ENCODE peak calls at places on chromosomes 1 and 21, in nine cellular contexts. One of them, this sample, is unnamed.

GRCh38 chr1:206447792-206448191 is 22.5 kb upstream of the IKBKE start:
- DNase-seq in astrocyte of the cerebellum: no peak
- DNase-seq in NCI-H1092: no peak
- DNase-seq in A172: peak; percentile 36
- DNase-seq in amniotic stem cell: no peak
- DNase-seq in NCI-H460: no peak
- DNase-seq in EH: no peak
- DNase-seq in AG08396: no peak
- DNase-seq in DMS153: no peak
- DNase-seq in this sample: no peak

GRCh38 chr1:41379741-41380130 is 18.5 kb downstream of the FOXO6 start:
- DNase-seq in astrocyte of the cerebellum: no peak
- DNase-seq in NCI-H1092: peak; percentile 39
- DNase-seq in A172: no peak
- DNase-seq in amniotic stem cell: no peak
- DNase-seq in NCI-H460: no peak
- DNase-seq in EH: no peak
- DNase-seq in AG08396: no peak
- DNase-seq in DMS153: peak; percentile 91
- DNase-seq in this sample: no peak

GRCh38 chr1:53825306-53825705 is 12.8 kb downstream of the NDC1 start:
- DNase-seq in astrocyte of the cerebellum: no peak
- DNase-seq in NCI-H1092: no peak
- DNase-seq in A172: no peak
- DNase-seq in amniotic stem cell: no peak
- DNase-seq in NCI-H460: no peak
- DNase-seq in EH: no peak
- DNase-seq in AG08396: no peak
- DNase-seq in DMS153: no peak
- DNase-seq in this sample: no peak

GRCh38 chr1:200296091-200296661 is 113.7 kb downstream of the ZNF281 start:
- DNase-seq in astrocyte of the cerebellum: no peak
- DNase-seq in NCI-H1092: no peak
- DNase-seq in A172: no peak
- DNase-seq in amniotic stem cell: no peak
- DNase-seq in NCI-H460: no peak
- DNase-seq in EH: peak; percentile 85
- DNase-seq in AG08396: no peak
- DNase-seq in DMS153: peak; percentile 80
- DNase-seq in this sample: no peak

GRCh38 chr1:220874201-220874655 is 5.0 kb upstream of the HLX start:
- DNase-seq in astrocyte of the cerebellum: no peak
- DNase-seq in NCI-H1092: peak; percentile 29
- DNase-seq in A172: peak; percentile 58
- DNase-seq in amniotic stem cell: peak; percentile 5
- DNase-seq in NCI-H460: peak; percentile 57
- DNase-seq in EH: peak; percentile 62
- DNase-seq in AG08396: peak; percentile 63
- DNase-seq in DMS153: no peak
- DNase-seq in this sample: peak; percentile 35

GRCh38 chr1:234737915-234738314 is 127.9 kb upstream of the IRF2BP2 start:
- DNase-seq in astrocyte of the cerebellum: no peak
- DNase-seq in NCI-H1092: peak; percentile 80
- DNase-seq in A172: no peak
- DNase-seq in amniotic stem cell: no peak
- DNase-seq in NCI-H460: no peak
- DNase-seq in EH: no peak
- DNase-seq in AG08396: no peak
- DNase-seq in DMS153: no peak
- DNase-seq in this sample: no peak

GRCh38 chr1:8424539-8425116 is 106.7 kb downstream of the SLC45A1 start:
- DNase-seq in astrocyte of the cerebellum: no peak
- DNase-seq in NCI-H1092: no peak
- DNase-seq in A172: peak; percentile 38
- DNase-seq in amniotic stem cell: no peak
- DNase-seq in NCI-H460: no peak
- DNase-seq in EH: no peak
- DNase-seq in AG08396: no peak
- DNase-seq in DMS153: no peak
- DNase-seq in this sample: peak; percentile 87

GRCh38 chr1:6260961-6261614 is at the start of gene GPR153:
- DNase-seq in astrocyte of the cerebellum: no peak
- DNase-seq in NCI-H1092: no peak
- DNase-seq in A172: no peak
- DNase-seq in amniotic stem cell: no peak
- DNase-seq in NCI-H460: no peak
- DNase-seq in EH: peak; percentile 60
- DNase-seq in AG08396: peak; percentile 86
- DNase-seq in DMS153: no peak
- DNase-seq in this sample: no peak

GRCh38 chr1:41516168-41516961 is 31.9 kb upstream of the EDN2 start:
- DNase-seq in astrocyte of the cerebellum: peak; percentile 72
- DNase-seq in NCI-H1092: peak; percentile 77
- DNase-seq in A172: peak; percentile 67
- DNase-seq in amniotic stem cell: peak; percentile 66
- DNase-seq in NCI-H460: peak; percentile 71
- DNase-seq in EH: peak; percentile 86
- DNase-seq in AG08396: peak; percentile 97
- DNase-seq in DMS153: peak; percentile 94
- DNase-seq in this sample: peak; percentile 96

GRCh38 chr1:177913762-177914540 is 55.9 kb downstream of the SEC16B start:
- DNase-seq in astrocyte of the cerebellum: no peak
- DNase-seq in NCI-H1092: peak; percentile 45
- DNase-seq in A172: peak; percentile 28
- DNase-seq in amniotic stem cell: no peak
- DNase-seq in NCI-H460: no peak
- DNase-seq in EH: peak; percentile 62
- DNase-seq in AG08396: peak; percentile 54
- DNase-seq in DMS153: no peak
- DNase-seq in this sample: no peak

GRCh38 chr1:41919131-41919530 is 409 bp upstream of the HIVEP3 start:
- DNase-seq in astrocyte of the cerebellum: no peak
- DNase-seq in NCI-H1092: no peak
- DNase-seq in A172: no peak
- DNase-seq in amniotic stem cell: no peak
- DNase-seq in NCI-H460: no peak
- DNase-seq in EH: no peak
- DNase-seq in AG08396: no peak
- DNase-seq in DMS153: no peak
- DNase-seq in this sample: no peak

GRCh38 chr1:5937373-5937857 is 54.8 kb downstream of the NPHP4 start:
- DNase-seq in astrocyte of the cerebellum: no peak
- DNase-seq in NCI-H1092: no peak
- DNase-seq in A172: no peak
- DNase-seq in amniotic stem cell: no peak
- DNase-seq in NCI-H460: no peak
- DNase-seq in EH: no peak
- DNase-seq in AG08396: no peak
- DNase-seq in DMS153: no peak
- DNase-seq in this sample: no peak

GRCh38 chr1:171805395-171806115 is 24.1 kb downstream of the METTL13 start:
- DNase-seq in astrocyte of the cerebellum: no peak
- DNase-seq in NCI-H1092: no peak
- DNase-seq in A172: no peak
- DNase-seq in amniotic stem cell: no peak
- DNase-seq in NCI-H460: no peak
- DNase-seq in EH: no peak
- DNase-seq in AG08396: peak; percentile 27
- DNase-seq in DMS153: no peak
- DNase-seq in this sample: no peak

GRCh38 chr1:65527211-65527610 is 106.7 kb downstream of the LEPR start:
- DNase-seq in astrocyte of the cerebellum: peak; percentile 73
- DNase-seq in NCI-H1092: no peak
- DNase-seq in A172: peak; percentile 5
- DNase-seq in amniotic stem cell: peak; percentile 31
- DNase-seq in NCI-H460: no peak
- DNase-seq in EH: peak; percentile 93
- DNase-seq in AG08396: peak; percentile 47
- DNase-seq in DMS153: no peak
- DNase-seq in this sample: no peak

GRCh38 chr1:27153549-27153886 is 1.4 kb downstream of the SLC9A1 start:
- DNase-seq in astrocyte of the cerebellum: no peak
- DNase-seq in NCI-H1092: no peak
- DNase-seq in A172: no peak
- DNase-seq in amniotic stem cell: no peak
- DNase-seq in NCI-H460: no peak
- DNase-seq in EH: peak; percentile 55
- DNase-seq in AG08396: no peak
- DNase-seq in DMS153: no peak
- DNase-seq in this sample: no peak

GRCh38 chr1:210366767-210367166 is 38.1 kb downstream of the HHAT start:
- DNase-seq in astrocyte of the cerebellum: no peak
- DNase-seq in NCI-H1092: no peak
- DNase-seq in A172: no peak
- DNase-seq in amniotic stem cell: no peak
- DNase-seq in NCI-H460: no peak
- DNase-seq in EH: peak; percentile 39
- DNase-seq in AG08396: no peak
- DNase-seq in DMS153: no peak
- DNase-seq in this sample: peak; percentile 72

GRCh38 chr1:231163831-231164427 is 2.1 kb downstream of the TRIM67 start:
- DNase-seq in astrocyte of the cerebellum: no peak
- DNase-seq in NCI-H1092: no peak
- DNase-seq in A172: no peak
- DNase-seq in amniotic stem cell: no peak
- DNase-seq in NCI-H460: no peak
- DNase-seq in EH: no peak
- DNase-seq in AG08396: no peak
- DNase-seq in DMS153: no peak
- DNase-seq in this sample: no peak

GRCh38 chr21:45698493-45698947 is 55.0 kb downstream of the PCBP3 start:
- DNase-seq in astrocyte of the cerebellum: peak; percentile 95
- DNase-seq in NCI-H1092: no peak
- DNase-seq in A172: peak; percentile 67
- DNase-seq in amniotic stem cell: peak; percentile 55
- DNase-seq in NCI-H460: no peak
- DNase-seq in EH: peak; percentile 88
- DNase-seq in AG08396: peak; percentile 45
- DNase-seq in DMS153: no peak
- DNase-seq in this sample: no peak

GRCh38 chr1:199855580-199855979 is 171.9 kb upstream of the NR5A2 start:
- DNase-seq in astrocyte of the cerebellum: no peak
- DNase-seq in NCI-H1092: no peak
- DNase-seq in A172: peak; percentile 81
- DNase-seq in amniotic stem cell: peak; percentile 47
- DNase-seq in NCI-H460: no peak
- DNase-seq in EH: peak; percentile 46
- DNase-seq in AG08396: no peak
- DNase-seq in DMS153: no peak
- DNase-seq in this sample: no peak

GRCh38 chr1:11708554-11709350 is 17.2 kb downstream of the DRAXIN start:
- DNase-seq in astrocyte of the cerebellum: no peak
- DNase-seq in NCI-H1092: no peak
- DNase-seq in A172: peak; percentile 87
- DNase-seq in amniotic stem cell: no peak
- DNase-seq in NCI-H460: no peak
- DNase-seq in EH: no peak
- DNase-seq in AG08396: no peak
- DNase-seq in DMS153: no peak
- DNase-seq in this sample: no peak

GRCh38 chr1:12447301-12447700 is 170.7 kb downstream of the DHRS3 start:
- DNase-seq in astrocyte of the cerebellum: no peak
- DNase-seq in NCI-H1092: no peak
- DNase-seq in A172: no peak
- DNase-seq in amniotic stem cell: no peak
- DNase-seq in NCI-H460: no peak
- DNase-seq in EH: peak; percentile 91
- DNase-seq in AG08396: peak; percentile 42
- DNase-seq in DMS153: no peak
- DNase-seq in this sample: no peak

GRCh38 chr1:21651214-21652042 is 17.7 kb downstream of the RAP1GAP start:
- DNase-seq in astrocyte of the cerebellum: no peak
- DNase-seq in NCI-H1092: peak; percentile 59
- DNase-seq in A172: no peak
- DNase-seq in amniotic stem cell: no peak
- DNase-seq in NCI-H460: no peak
- DNase-seq in EH: peak; percentile 35
- DNase-seq in AG08396: peak; percentile 64
- DNase-seq in DMS153: no peak
- DNase-seq in this sample: no peak

GRCh38 chr1:208737922-208738321 is 493.7 kb upstream of the PLXNA2 start:
- DNase-seq in astrocyte of the cerebellum: no peak
- DNase-seq in NCI-H1092: no peak
- DNase-seq in A172: no peak
- DNase-seq in amniotic stem cell: no peak
- DNase-seq in NCI-H460: no peak
- DNase-seq in EH: no peak
- DNase-seq in AG08396: no peak
- DNase-seq in DMS153: no peak
- DNase-seq in this sample: no peak

GRCh38 chr1:215082532-215083407 is at the start of gene KCNK2:
- DNase-seq in astrocyte of the cerebellum: no peak
- DNase-seq in NCI-H1092: peak; percentile 14
- DNase-seq in A172: no peak
- DNase-seq in amniotic stem cell: no peak
- DNase-seq in NCI-H460: peak; percentile 36
- DNase-seq in EH: peak; percentile 50
- DNase-seq in AG08396: peak; percentile 49
- DNase-seq in DMS153: no peak
- DNase-seq in this sample: no peak

GRCh38 chr21:45489480-45489982 is 52.7 kb downstream of the SLC19A1 start:
- DNase-seq in astrocyte of the cerebellum: no peak
- DNase-seq in NCI-H1092: no peak
- DNase-seq in A172: no peak
- DNase-seq in amniotic stem cell: no peak
- DNase-seq in NCI-H460: no peak
- DNase-seq in EH: no peak
- DNase-seq in AG08396: no peak
- DNase-seq in DMS153: no peak
- DNase-seq in this sample: no peak

GRCh38 chr21:38843379-38843778 is 37.6 kb downstream of the ETS2 start:
- DNase-seq in astrocyte of the cerebellum: no peak
- DNase-seq in NCI-H1092: no peak
- DNase-seq in A172: no peak
- DNase-seq in amniotic stem cell: no peak
- DNase-seq in NCI-H460: no peak
- DNase-seq in EH: no peak
- DNase-seq in AG08396: no peak
- DNase-seq in DMS153: no peak
- DNase-seq in this sample: no peak

GRCh38 chr1:118944133-118944532 is 44.0 kb downstream of the TBX15 start:
- DNase-seq in astrocyte of the cerebellum: no peak
- DNase-seq in NCI-H1092: no peak
- DNase-seq in A172: peak; percentile 21
- DNase-seq in amniotic stem cell: no peak
- DNase-seq in NCI-H460: no peak
- DNase-seq in EH: peak; percentile 82
- DNase-seq in AG08396: no peak
- DNase-seq in DMS153: no peak
- DNase-seq in this sample: no peak

GRCh38 chr1:6981595-6981994 is 196.3 kb downstream of the CAMTA1 start:
- DNase-seq in astrocyte of the cerebellum: no peak
- DNase-seq in NCI-H1092: no peak
- DNase-seq in A172: no peak
- DNase-seq in amniotic stem cell: no peak
- DNase-seq in NCI-H460: no peak
- DNase-seq in EH: no peak
- DNase-seq in AG08396: no peak
- DNase-seq in DMS153: no peak
- DNase-seq in this sample: no peak

GRCh38 chr1:194533641-194534040 is 1347.2 kb upstream of the B3GALT2 start:
- DNase-seq in astrocyte of the cerebellum: no peak
- DNase-seq in NCI-H1092: no peak
- DNase-seq in A172: peak; percentile 13
- DNase-seq in amniotic stem cell: no peak
- DNase-seq in NCI-H460: no peak
- DNase-seq in EH: peak; percentile 5
- DNase-seq in AG08396: no peak
- DNase-seq in DMS153: no peak
- DNase-seq in this sample: no peak